ENCODE peak calls at places on chromosomes 11 and 22, in four cellular contexts. Y is adrenal gland, S is fibroblast of the aortic adventitia, I is progenitor cell of endocrine pancreas. T is an unnamed sample.

GRCh38 chr22:46149493-46149997 is 781 bp upstream of the PPARA start:
- DNase-seq in Y (peak), S (no peak), I (no peak), T (peak)

GRCh38 chr11:106914409-106914808 is 103.9 kb downstream of the GUCY1A2 start:
- DNase-seq in Y (no peak), S (no peak), I (no peak), T (no peak)

GRCh38 chr22:49825944-49826602 is 1.6 kb downstream of the BRD1 start:
- DNase-seq in Y (no peak), S (peak), I (no peak), T (peak)

GRCh38 chr11:48116843-48117242 is 99.8 kb upstream of the OR4B1 start:
- DNase-seq in Y (no peak), S (no peak), I (no peak), T (no peak)

GRCh38 chr11:3615998-3616397 is 25.8 kb downstream of the ART5 start:
- DNase-seq in Y (no peak), S (no peak), I (no peak), T (no peak)

GRCh38 chr22:36332623-36333331 is 55.0 kb downstream of the MYH9 start:
- DNase-seq in Y (no peak), S (peak), I (no peak), T (no peak)

GRCh38 chr11:75561426-75562047 is 516 bp upstream of the SERPINH1 start:
- DNase-seq in Y (no peak), S (no peak), I (no peak), T (no peak)

GRCh38 chr11:85827768-85828639 is 17.1 kb upstream of the SYTL2 start:
- DNase-seq in Y (no peak), S (peak), I (no peak), T (no peak)

GRCh38 chr11:47784785-47785381 is 17.7 kb upstream of the FNBP4 start:
- DNase-seq in Y (no peak), S (no peak), I (no peak), T (no peak)

GRCh38 chr22:27419473-27419872 is 382.1 kb downstream of the MN1 start:
- DNase-seq in Y (no peak), S (peak), I (no peak), T (no peak)

GRCh38 chr11:46706886-46707285 is 6.1 kb downstream of the ZNF408 start:
- DNase-seq in Y (no peak), S (no peak), I (no peak), T (no peak)

GRCh38 chr11:67381244-67381972 is 8.0 kb upstream of the CLCF1 start:
- DNase-seq in Y (no peak), S (no peak), I (no peak), T (no peak)

GRCh38 chr11:74175923-74176322 is 4.8 kb downstream of the PPME1 start:
- DNase-seq in Y (no peak), S (no peak), I (no peak), T (no peak)

GRCh38 chr11:74168838-74169237 is 2.0 kb downstream of the C2CD3 start:
- DNase-seq in Y (no peak), S (no peak), I (no peak), T (no peak)

GRCh38 chr11:74171630-74172465 is 759 bp downstream of the PPME1 start:
- DNase-seq in Y (no peak), S (peak), I (no peak), T (no peak)

GRCh38 chr11:74169736-74170458 is 905 bp downstream of the C2CD3 start:
- DNase-seq in Y (no peak), S (no peak), I (no peak), T (no peak)

DNA sequence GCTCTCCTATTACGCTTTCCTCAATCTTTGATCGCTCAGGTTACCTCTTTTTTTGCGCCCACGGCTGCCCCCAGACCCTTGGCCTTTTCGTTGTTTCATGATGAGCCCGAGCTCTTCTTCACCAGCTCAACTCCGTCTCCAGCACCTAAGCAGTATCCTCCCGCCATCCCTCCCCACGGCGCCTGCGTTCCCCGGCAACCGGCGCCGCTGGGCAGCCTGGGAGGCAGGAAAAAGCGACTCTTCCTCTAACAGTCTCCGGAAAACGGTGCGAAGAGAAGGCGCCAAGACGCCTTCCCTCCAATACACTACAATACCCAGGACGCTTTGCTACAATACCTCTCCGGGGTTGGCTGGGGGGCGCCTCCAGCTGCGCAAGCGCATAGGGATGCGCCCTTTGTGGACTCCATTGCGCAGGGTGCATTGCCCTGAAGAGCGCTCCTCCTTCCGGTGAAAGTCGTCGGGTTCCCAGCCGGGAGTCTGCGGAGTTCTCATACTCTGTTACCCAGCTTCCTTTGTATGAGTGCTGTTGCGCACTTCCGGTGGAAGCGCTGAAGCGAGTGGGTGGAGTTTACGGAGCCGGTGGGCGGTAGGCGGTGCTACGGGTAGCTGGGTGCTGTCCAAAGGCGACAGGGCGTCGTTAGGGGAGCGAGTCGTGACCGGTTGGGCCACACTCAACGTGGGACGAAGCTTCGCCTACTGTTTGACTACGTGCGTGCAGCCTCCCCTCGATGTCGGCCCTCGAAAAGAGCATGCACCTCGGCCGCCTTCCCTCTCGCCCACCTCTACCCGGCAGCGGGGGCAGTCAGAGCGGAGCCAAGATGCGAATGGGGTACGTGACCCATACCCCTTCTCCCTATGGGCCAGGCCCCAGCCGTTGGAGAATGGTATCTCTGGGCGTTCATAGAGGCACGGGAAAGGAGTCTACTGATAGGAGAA is at the start of the genes C2CD3 and PPME1:
- DNase-seq in Y (peak), S (peak), I (peak), T (peak)
- TF ChIP-seq CTCF in Y (peak), S (peak), I (peak), T (peak)

GRCh38 chr11:6682591-6682935 is 577 bp downstream of the MRPL17 start:
- DNase-seq in Y (no peak), S (no peak), I (no peak), T (no peak)

GRCh38 chr11:6677018-6677417 is 6.1 kb downstream of the MRPL17 start:
- DNase-seq in Y (no peak), S (no peak), I (no peak), T (no peak)

GRCh38 chr11:6681949-6682348 is 1.2 kb downstream of the MRPL17 start:
- DNase-seq in Y (no peak), S (no peak), I (no peak), T (no peak)

GRCh38 chr11:6682936-6683861 is at the start of gene MRPL17:
- DNase-seq in Y (peak), S (peak), I (peak), T (peak)

GRCh38 chr11:6681505-6681904 is 1.6 kb downstream of the MRPL17 start:
- DNase-seq in Y (no peak), S (no peak), I (no peak), T (no peak)
- TF ChIP-seq CTCF in Y (no peak), S (no peak), I (no peak), T (no peak)

GRCh38 chr11:114317738-114318137 is 21.5 kb downstream of the NNMT start:
- DNase-seq in Y (no peak), S (peak), I (no peak), T (no peak)
- TF ChIP-seq CTCF in Y (no peak), S (peak), I (peak), T (no peak)

GRCh38 chr11:64185323-64186204 is at the start of gene STIP1:
- DNase-seq in Y (peak), S (peak), I (peak), T (peak)
- TF ChIP-seq CTCF in Y (peak), S (peak), I (peak), T (no peak)